ENCODE peak calls at places on chromosomes 2 and 18, in six cellular contexts. W, U, S, O, Y and K are unnamed samples.

GRCh38 chr2:109129356-109129920 is 433 bp downstream of the SH3RF3 start:
- DNase-seq in Y (no peak), W (peak; percentile 55), U (peak; percentile 44), S (peak; percentile 47), O (no peak), K (peak; percentile 51)

GRCh38 chr2:72081450-72081849 is 66.2 kb downstream of the CYP26B1 start:
- DNase-seq in W (no peak), Y (peak; percentile 65), S (no peak), U (no peak), O (no peak), K (no peak)

GRCh38 chr18:50649821-50650220 is 89.9 kb downstream of the MAPK4 start:
- DNase-seq in O (peak; percentile 54), W (peak; percentile 92), U (no peak), Y (peak; percentile 56), S (peak; percentile 63), K (peak; percentile 43)

GRCh38 chr2:223414646-223415045 is 187.5 kb downstream of the SCG2 start:
- DNase-seq in Y (no peak), W (peak; percentile 6), S (no peak), U (no peak), O (no peak), K (peak; percentile 68)

GRCh38 chr2:9782197-9782719 is 61.0 kb upstream of the TAF1B start:
- DNase-seq in U (no peak), S (peak; percentile 53), O (peak; percentile 63), Y (no peak), W (no peak), K (no peak)

GRCh38 chr2:501130-501529 is 176.1 kb downstream of the TMEM18 start:
- DNase-seq in O (no peak), Y (peak; percentile 2), U (no peak), S (no peak), W (no peak), K (no peak)

GRCh38 chr2:68463287-68463877 is 3.7 kb downstream of the FBXO48 start:
- DNase-seq in Y (no peak), W (no peak), O (no peak), U (peak; percentile 70), S (no peak), K (no peak)

GRCh38 chr18:80033181-80034067 is 810 bp upstream of the RBFA start:
- DNase-seq in O (no peak), U (peak; percentile 6), W (no peak), S (no peak), Y (peak; percentile 83), K (no peak)

GRCh38 chr2:27370816-27371620 is 602 bp downstream of the SNX17 start:
- DNase-seq in O (peak; percentile 54), U (peak; percentile 46), S (no peak), Y (peak; percentile 21), W (peak; percentile 49), K (peak; percentile 77)
- H3K36me3 ChIP-seq in O (peaks cover 48% of the 10 kb centered on the region), U (no peaks in the 10 kb centered on the region), S (peaks cover 69% of the 10 kb centered on the region), Y (peaks cover 59% of the 10 kb centered on the region), W (no peaks in the 10 kb centered on the region), K (peaks cover 73% of the 10 kb centered on the region)

GRCh38 chr2:95374029-95374428 is 28.5 kb upstream of the FAHD2A start:
- DNase-seq in Y (no peak), U (no peak), O (no peak), S (peak; percentile 18), W (no peak), K (no peak)

GRCh38 chr2:95372845-95373244 is 29.7 kb upstream of the FAHD2A start:
- DNase-seq in S (peak; percentile 12), U (no peak), O (no peak), W (no peak), Y (no peak), K (no peak)

GRCh38 chr2:95374451-95374915 is 28.0 kb upstream of the FAHD2A start:
- DNase-seq in W (no peak), Y (no peak), S (peak; percentile 12), O (no peak), U (no peak), K (no peak)

GRCh38 chr2:95374916-95375471 is 27.5 kb upstream of the FAHD2A start:
- DNase-seq in U (no peak), S (peak; percentile 36), O (no peak), Y (no peak), W (no peak), K (no peak)

GRCh38 chr2:95372216-95372829 is 30.2 kb upstream of the FAHD2A start:
- DNase-seq in U (no peak), W (no peak), O (no peak), S (peak; percentile 10), Y (no peak), K (no peak)
- H3K27ac ChIP-seq in U (no peak overlapping the region), W (no peak overlapping the region), O (no peak overlapping the region), S (no peak overlapping the region), Y (no peak overlapping the region), K (no peak overlapping the region)

DNA sequence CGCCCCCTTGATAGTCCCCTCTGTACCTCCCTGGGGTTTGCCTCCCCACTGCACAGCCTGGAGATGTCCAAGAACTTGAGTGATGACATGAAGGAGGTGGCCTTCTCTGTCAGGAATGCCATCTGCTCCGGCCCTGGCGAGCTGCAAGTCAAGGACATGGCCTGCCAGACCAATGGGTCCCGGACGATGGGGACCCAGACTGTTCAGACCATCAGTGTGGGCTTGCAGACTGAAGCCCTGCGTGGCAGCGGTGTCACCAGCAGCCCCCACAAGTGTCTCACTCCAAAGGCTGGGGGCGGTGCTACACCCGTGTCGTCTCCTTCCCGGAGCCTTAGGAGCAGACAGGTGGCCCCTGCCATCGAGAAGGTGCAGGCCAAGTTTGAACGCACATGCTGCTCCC is 119.9 kb downstream of the MTCL1 start:
- DNase-seq in W (no peak), U (no peak), O (no peak), S (no peak), Y (no peak), K (no peak)
- H3K36me3 ChIP-seq in W (no peaks in the 10 kb centered on the region), U (no peaks in the 10 kb centered on the region), O (no peaks in the 10 kb centered on the region), S (no peaks in the 10 kb centered on the region), Y (peaks cover 63% of the 10 kb centered on the region), K (no peaks in the 10 kb centered on the region)

GRCh38 chr2:62347563-62348270 is 151.8 kb downstream of the B3GNT2 start:
- DNase-seq in W (no peak), O (no peak), S (no peak), U (peak; percentile 38), Y (no peak), K (no peak)

GRCh38 chr2:62343206-62343605 is 147.3 kb downstream of the B3GNT2 start:
- DNase-seq in O (no peak), S (no peak), W (no peak), Y (no peak), U (no peak), K (no peak)

GRCh38 chr2:62340981-62341624 is 145.2 kb downstream of the B3GNT2 start:
- DNase-seq in Y (peak; percentile 34), S (no peak), O (peak; percentile 14), U (no peak), W (peak; percentile 91), K (peak; percentile 37)

GRCh38 chr2:62344472-62344871 is 148.6 kb downstream of the B3GNT2 start:
- DNase-seq in U (peak; percentile 70), Y (no peak), S (no peak), O (no peak), W (no peak), K (no peak)

DNA sequence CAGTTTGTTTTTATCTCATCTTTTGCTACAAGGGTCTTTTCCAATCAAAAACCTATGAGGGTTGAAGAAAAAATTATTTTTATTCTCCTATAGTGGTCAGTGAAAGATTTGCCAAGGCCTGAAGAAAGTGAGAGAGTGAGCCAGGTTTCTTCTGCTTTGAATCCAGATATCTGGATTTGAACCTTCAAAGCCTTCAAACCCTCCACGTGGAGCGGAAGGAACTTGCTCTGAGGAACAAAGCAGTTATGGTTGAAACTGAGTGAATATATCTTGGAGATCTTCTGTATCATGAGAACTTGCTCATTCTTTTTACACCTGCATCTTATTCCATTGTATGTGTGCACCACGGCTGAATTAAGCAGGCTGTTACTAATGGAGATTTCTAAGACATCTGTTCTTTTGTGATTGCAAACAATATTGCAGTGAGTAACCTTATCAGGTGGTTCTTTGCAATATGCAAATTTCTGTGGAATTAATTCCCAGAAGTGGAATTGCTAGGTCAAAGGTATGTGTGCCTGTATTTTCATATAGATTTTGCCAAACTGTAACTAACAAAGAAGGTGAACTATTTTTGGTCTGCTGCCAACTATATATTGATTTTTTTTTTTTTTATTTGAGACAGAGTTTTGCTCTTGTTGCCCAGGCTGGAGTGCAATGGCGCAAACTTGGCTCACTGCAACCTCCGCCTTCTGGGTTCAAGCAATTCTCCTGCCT is 147.9 kb downstream of the B3GNT2 start:
- DNase-seq in S (no peak), O (no peak), U (no peak), W (no peak), Y (no peak), K (no peak)
- H3K27ac ChIP-seq in S (no peak overlapping the region), O (no peak overlapping the region), U (no peak overlapping the region), W (no peak overlapping the region), Y (no peak overlapping the region), K (no peak overlapping the region)